ENCODE peak calls at places on chromosomes 3 and 15, in four cellular contexts. One of them, this sample, is unnamed. For H3K4me1, the result is how much of the 10 kb centered on the place peaks cover.

GRCh38 chr3:168796339-168796738 is 700.6 kb upstream of the GOLIM4 start:
- DNase-seq in adrenal gland: no peak
- DNase-seq in PC-3: no peak
- DNase-seq in transverse colon: no peak
- DNase-seq in this sample: no peak

GRCh38 chr3:95923496-95924210 is 890.7 kb upstream of the EPHA6 start:
- DNase-seq in adrenal gland: no peak
- DNase-seq in PC-3: peak
- DNase-seq in transverse colon: no peak
- DNase-seq in this sample: peak

GRCh38 chr15:43625086-43625485 is 6.5 kb upstream of the STRC start:
- DNase-seq in adrenal gland: no peak
- DNase-seq in PC-3: no peak
- DNase-seq in transverse colon: no peak
- DNase-seq in this sample: no peak

GRCh38 chr15:79967331-79968182 is 3.4 kb downstream of the BCL2A1 start:
- DNase-seq in adrenal gland: no peak
- DNase-seq in PC-3: peak
- DNase-seq in transverse colon: no peak
- DNase-seq in this sample: no peak

GRCh38 chr3:192651854-192652510 is 75.4 kb downstream of the FGF12 start:
- DNase-seq in adrenal gland: no peak
- DNase-seq in PC-3: no peak
- DNase-seq in transverse colon: no peak
- DNase-seq in this sample: no peak

GRCh38 chr3:172101107-172101506 is 61.7 kb downstream of the FNDC3B start:
- DNase-seq in adrenal gland: no peak
- DNase-seq in PC-3: no peak
- DNase-seq in transverse colon: no peak
- DNase-seq in this sample: no peak

GRCh38 chr3:187975571-187976360 is 178.2 kb upstream of the LPP start:
- DNase-seq in adrenal gland: no peak
- DNase-seq in PC-3: no peak
- DNase-seq in transverse colon: no peak
- DNase-seq in this sample: no peak

GRCh38 chr3:31490502-31490901 is 42.2 kb upstream of the STT3B start:
- DNase-seq in adrenal gland: no peak
- DNase-seq in PC-3: no peak
- DNase-seq in transverse colon: no peak
- DNase-seq in this sample: no peak

GRCh38 chr3:29755416-29755815 is 474.5 kb downstream of the RBMS3 start:
- DNase-seq in adrenal gland: no peak
- DNase-seq in PC-3: no peak
- DNase-seq in transverse colon: no peak
- DNase-seq in this sample: no peak

GRCh38 chr15:39075311-39075710 is 505.6 kb upstream of the THBS1 start:
- DNase-seq in adrenal gland: no peak
- DNase-seq in PC-3: no peak
- DNase-seq in transverse colon: no peak
- DNase-seq in this sample: no peak

GRCh38 chr15:60397772-60398445 is at the start of gene ANXA2:
- DNase-seq in adrenal gland: peak
- DNase-seq in PC-3: peak
- DNase-seq in transverse colon: peak
- DNase-seq in this sample: peak

GRCh38 chr3:113193298-113193697 is 18.1 kb upstream of the BOC start:
- DNase-seq in adrenal gland: no peak
- DNase-seq in PC-3: no peak
- DNase-seq in transverse colon: no peak
- DNase-seq in this sample: peak

GRCh38 chr3:38017445-38018295 is 11.8 kb downstream of the PLCD1 start:
- DNase-seq in adrenal gland: no peak
- DNase-seq in PC-3: no peak
- DNase-seq in transverse colon: no peak
- DNase-seq in this sample: no peak

GRCh38 chr15:36186376-36186775 is 393.1 kb upstream of the CDIN1 start:
- DNase-seq in adrenal gland: no peak
- DNase-seq in PC-3: no peak
- DNase-seq in transverse colon: no peak
- DNase-seq in this sample: no peak

GRCh38 chr15:98889930-98890695 is 117.5 kb downstream of the PGPEP1L start:
- DNase-seq in adrenal gland: no peak
- DNase-seq in PC-3: peak
- DNase-seq in transverse colon: no peak
- DNase-seq in this sample: no peak

GRCh38 chr3:139533781-139534443 is 5.6 kb downstream of the RBP1 start:
- DNase-seq in adrenal gland: peak
- DNase-seq in PC-3: peak
- DNase-seq in transverse colon: no peak
- DNase-seq in this sample: peak

GRCh38 chr3:155979746-155980145 is 109.3 kb downstream of the GMPS start:
- DNase-seq in adrenal gland: no peak
- DNase-seq in PC-3: no peak
- DNase-seq in transverse colon: no peak
- DNase-seq in this sample: no peak

GRCh38 chr3:72390841-72391240 is 457.4 kb downstream of the SHQ1 start:
- DNase-seq in adrenal gland: no peak
- DNase-seq in PC-3: no peak
- DNase-seq in transverse colon: no peak
- DNase-seq in this sample: no peak

GRCh38 chr3:38153986-38154608 is 11.2 kb upstream of the OXSR1 start:
- DNase-seq in adrenal gland: no peak
- DNase-seq in PC-3: peak
- DNase-seq in transverse colon: no peak
- DNase-seq in this sample: no peak

GRCh38 chr15:100987143-100987542 is 68.0 kb downstream of the LRRK1 start:
- DNase-seq in adrenal gland: no peak
- DNase-seq in PC-3: no peak
- DNase-seq in transverse colon: no peak
- DNase-seq in this sample: no peak

DNA sequence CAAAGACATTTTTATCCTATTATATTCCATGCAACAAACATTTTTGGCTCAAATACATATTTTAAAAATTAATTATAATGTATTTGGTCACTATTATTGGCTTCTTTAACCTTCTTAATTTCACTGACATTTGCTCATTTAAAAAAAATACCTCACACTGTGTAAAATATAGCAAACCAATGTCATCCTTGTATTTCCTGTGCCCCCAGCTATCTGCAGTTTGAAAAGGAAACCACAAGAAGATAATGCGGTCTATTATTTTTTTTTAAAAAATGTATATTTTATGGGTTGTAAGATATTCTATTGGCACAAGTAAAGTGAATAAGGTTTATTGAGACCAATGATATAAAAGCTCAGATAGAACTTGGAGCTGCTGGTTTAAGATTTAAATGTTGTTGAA is 904.2 kb downstream of the SI start:
- DNase-seq in adrenal gland: no peak
- DNase-seq in PC-3: no peak
- DNase-seq in transverse colon: no peak
- DNase-seq in this sample: no peak
- TF ChIP-seq CTCF in adrenal gland: no peak
- TF ChIP-seq CTCF in PC-3: no peak
- TF ChIP-seq CTCF in transverse colon: no peak
- TF ChIP-seq CTCF in this sample: no peak

GRCh38 chr3:141401095-141401494 is 32.8 kb downstream of the ZBTB38 start:
- DNase-seq in adrenal gland: no peak
- DNase-seq in PC-3: no peak
- DNase-seq in transverse colon: no peak
- DNase-seq in this sample: no peak
- H3K4me3 ChIP-seq in adrenal gland: no peak
- H3K4me3 ChIP-seq in PC-3: no peak
- H3K4me3 ChIP-seq in transverse colon: peak
- H3K4me3 ChIP-seq in this sample: no peak

DNA sequence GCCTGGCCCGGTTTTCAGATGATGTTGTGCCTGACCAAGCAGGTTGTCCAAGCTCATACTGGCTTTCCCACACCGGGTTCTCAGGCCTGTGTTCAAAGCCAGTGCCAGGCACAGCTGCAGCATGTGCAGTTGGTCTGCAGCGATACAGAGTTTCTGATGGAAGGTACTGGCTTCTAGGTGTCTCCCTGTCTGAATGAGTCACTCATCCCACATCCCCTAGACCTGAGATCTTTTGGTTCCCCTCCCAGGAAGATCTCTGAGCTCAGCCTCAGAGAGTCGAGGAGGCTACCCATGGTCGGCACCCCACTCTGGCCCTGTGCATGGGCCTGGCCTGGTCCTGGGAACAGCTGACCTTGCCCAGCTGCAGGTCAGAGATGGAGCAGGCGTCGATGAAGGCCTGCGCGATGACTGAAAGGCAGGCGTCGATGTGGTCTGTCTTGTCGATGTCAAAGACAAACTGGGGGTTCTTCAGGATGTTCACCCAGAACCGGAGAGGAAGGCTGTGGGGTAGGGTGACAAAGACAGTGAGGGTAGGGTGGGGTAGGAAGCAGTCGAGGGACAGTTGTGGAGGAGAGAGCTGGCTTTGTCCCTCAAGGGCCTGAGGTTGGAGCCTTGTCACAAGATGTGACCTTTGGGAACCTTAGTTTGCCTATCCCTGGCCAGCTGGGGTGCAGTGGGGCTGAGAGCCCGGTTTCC is 15.2 kb downstream of the H1-8 start:
- DNase-seq in adrenal gland: no peak
- DNase-seq in PC-3: no peak
- DNase-seq in transverse colon: no peak
- DNase-seq in this sample: no peak
- H3K4me1 ChIP-seq in adrenal gland: under half
- H3K4me1 ChIP-seq in PC-3: under half
- H3K4me1 ChIP-seq in transverse colon: under half
- H3K4me1 ChIP-seq in this sample: half or more

GRCh38 chr3:143000525-143000924 is 845 bp upstream of the U2SURP start:
- DNase-seq in adrenal gland: no peak
- DNase-seq in PC-3: peak
- DNase-seq in transverse colon: peak
- DNase-seq in this sample: no peak

GRCh38 chr3:143002083-143002712 is 828 bp downstream of the U2SURP start:
- DNase-seq in adrenal gland: no peak
- DNase-seq in PC-3: peak
- DNase-seq in transverse colon: no peak
- DNase-seq in this sample: no peak

GRCh38 chr3:143001034-143001368 is 369 bp upstream of the U2SURP start:
- DNase-seq in adrenal gland: no peak
- DNase-seq in PC-3: no peak
- DNase-seq in transverse colon: no peak
- DNase-seq in this sample: no peak

GRCh38 chr3:143002727-143003126 is 1.4 kb downstream of the U2SURP start:
- DNase-seq in adrenal gland: no peak
- DNase-seq in PC-3: no peak
- DNase-seq in transverse colon: no peak
- DNase-seq in this sample: no peak

DNA sequence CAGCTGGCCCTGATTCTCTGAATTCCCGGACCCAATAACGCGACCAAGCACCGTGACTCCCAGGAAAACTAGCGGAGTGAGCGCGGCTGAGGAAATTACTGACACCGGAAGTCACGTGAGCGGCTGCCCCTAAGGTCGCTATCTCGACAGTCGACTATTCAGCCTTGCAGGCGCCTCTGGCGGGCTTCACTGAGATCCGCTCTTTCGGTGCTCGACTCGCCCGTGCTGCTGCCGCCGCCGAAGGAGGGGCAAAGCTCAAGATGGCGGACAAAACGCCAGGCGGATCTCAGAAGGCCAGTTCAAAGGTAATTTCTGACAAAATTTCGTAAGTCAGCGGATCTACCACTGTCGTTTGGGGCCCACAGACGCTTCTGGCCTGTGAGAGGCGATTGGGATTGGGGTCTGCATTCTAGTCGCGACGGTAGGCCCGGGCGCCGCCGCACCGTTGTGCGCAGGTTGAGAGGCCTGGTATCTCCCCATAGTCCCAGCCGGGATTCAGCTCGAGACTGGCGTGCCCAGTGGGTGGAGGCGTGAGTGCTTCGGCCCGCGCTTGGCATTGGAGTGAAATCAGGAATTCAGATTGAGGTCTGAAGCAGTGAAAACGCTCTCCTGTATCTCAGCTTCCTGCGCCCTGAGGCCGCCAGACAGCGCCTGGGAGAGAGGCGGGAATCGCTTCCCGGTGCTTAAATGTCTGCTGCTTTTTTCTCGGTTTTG is at the start of gene U2SURP:
- DNase-seq in adrenal gland: peak
- DNase-seq in PC-3: peak
- DNase-seq in transverse colon: peak
- DNase-seq in this sample: peak
- TF ChIP-seq CTCF in adrenal gland: no peak
- TF ChIP-seq CTCF in PC-3: no peak
- TF ChIP-seq CTCF in transverse colon: peak
- TF ChIP-seq CTCF in this sample: no peak

GRCh38 chr15:78620021-78620838 is 566 bp downstream of the CHRNA3 start:
- DNase-seq in adrenal gland: peak
- DNase-seq in PC-3: no peak
- DNase-seq in transverse colon: no peak
- DNase-seq in this sample: peak
- H3K4me3 ChIP-seq in adrenal gland: no peak
- H3K4me3 ChIP-seq in PC-3: peak
- H3K4me3 ChIP-seq in transverse colon: peak
- H3K4me3 ChIP-seq in this sample: peak

GRCh38 chr3:129313983-129314756 is 35.5 kb downstream of the HMCES start:
- DNase-seq in adrenal gland: no peak
- DNase-seq in PC-3: peak
- DNase-seq in transverse colon: peak
- DNase-seq in this sample: no peak

GRCh38 chr3:129315386-129315991 is 36.8 kb downstream of the HMCES start:
- DNase-seq in adrenal gland: peak
- DNase-seq in PC-3: peak
- DNase-seq in transverse colon: peak
- DNase-seq in this sample: no peak

GRCh38 chr3:129313415-129313982 is 34.8 kb downstream of the HMCES start:
- DNase-seq in adrenal gland: no peak
- DNase-seq in PC-3: peak
- DNase-seq in transverse colon: peak
- DNase-seq in this sample: no peak

GRCh38 chr3:129316121-129317013 is 37.7 kb downstream of the HMCES start:
- DNase-seq in adrenal gland: peak
- DNase-seq in PC-3: peak
- DNase-seq in transverse colon: peak
- DNase-seq in this sample: peak

GRCh38 chr3:129314757-129315385 is 36.2 kb downstream of the HMCES start:
- DNase-seq in adrenal gland: peak
- DNase-seq in PC-3: peak
- DNase-seq in transverse colon: peak
- DNase-seq in this sample: peak
- H3K4me1 ChIP-seq in adrenal gland: under half
- H3K4me1 ChIP-seq in PC-3: under half
- H3K4me1 ChIP-seq in transverse colon: under half
- H3K4me1 ChIP-seq in this sample: under half